ENCODE peak calls at places on chromosomes 6 and 20, in four cellular contexts. O is spleen, R is fibroblast of mammary gland, M is GM13977. X is an unnamed sample.

GRCh38 chr20:7841291-7841966 is 98.8 kb downstream of the HAO1 start:
- DNase-seq in O (no peak), R (peak; percentile 85), M (no peak), X (no peak)

GRCh38 chr20:631091-631490 is 21.0 kb upstream of the TCF15 start:
- DNase-seq in O (no peak), R (no peak), M (no peak), X (no peak)

GRCh38 chr6:149244105-149244504 is 73.4 kb upstream of the TAB2 start:
- DNase-seq in O (no peak), R (no peak), M (no peak), X (no peak)

GRCh38 chr6:144460224-144461095 is 175.3 kb downstream of the UTRN start:
- DNase-seq in O (no peak), R (no peak), M (peak; percentile 35), X (peak; percentile 32)

GRCh38 chr6:30726506-30727413 is 6.6 kb downstream of the TUBB start:
- DNase-seq in O (peak; percentile 41), R (no peak), M (no peak), X (no peak)

GRCh38 chr20:32521780-32522524 is 63.2 kb downstream of the NOL4L start:
- DNase-seq in O (peak; percentile 89), R (peak; percentile 42), M (peak; percentile 77), X (peak; percentile 42)

GRCh38 chr20:20780127-20780822 is 67.8 kb upstream of the RALGAPA2 start:
- DNase-seq in O (peak; percentile 89), R (peak; percentile 25), M (peak; percentile 38), X (peak; percentile 98)

GRCh38 chr6:71533939-71534379 is 245.3 kb downstream of the OGFRL1 start:
- DNase-seq in O (no peak), R (peak; percentile 54), M (peak; percentile 37), X (no peak)

GRCh38 chr20:50189681-50190250 is 864 bp upstream of the CEBPB start:
- DNase-seq in O (peak; percentile 91), R (no peak), M (no peak), X (no peak)

GRCh38 chr6:45075246-45075645 is 252.9 kb upstream of the RUNX2 start:
- DNase-seq in O (no peak), R (peak; percentile 99), M (no peak), X (no peak)

GRCh38 chr20:22452442-22453011 is 131.8 kb downstream of the FOXA2 start:
- DNase-seq in O (no peak), R (no peak), M (no peak), X (no peak)

GRCh38 chr6:95905132-95905531 is 110.6 kb upstream of the FUT9 start:
- DNase-seq in O (no peak), R (no peak), M (no peak), X (no peak)